ENCODE peak calls at places on chromosome 2, in five cellular contexts. G is AG04450; A is stimulated activated naive CD8-positive, alpha-beta T cell treated with anti-CD3 and anti-CD28 coated beads, Interleukin-15, amount 100 ng/mL, for 72 hours; R is T-helper 1 cell; K is stimulated activated CD8-positive, alpha-beta memory T cell treated with anti-CD3 and anti-CD28 coated beads, Interleukin-7, amount 100 ng/mL, for 48 hours. Y is an unnamed sample.

GRCh38 chr2:84299211-84299775 is 159.8 kb downstream of the SUCLG1 start:
- DNase-seq in G (no peak), A (no peak), R (no peak), K (no peak), Y (no peak)

GRCh38 chr2:86788881-86789686 is 1.6 kb downstream of the CD8A start:
- DNase-seq in G (no peak), A (peak; percentile 52), R (no peak), K (no peak), Y (peak; percentile 60)

GRCh38 chr2:109270758-109271305 is 141.8 kb downstream of the SH3RF3 start:
- DNase-seq in G (no peak), A (no peak), R (no peak), K (no peak), Y (no peak)

GRCh38 chr2:229132236-229132635 is 138.9 kb downstream of the PID1 start:
- DNase-seq in G (no peak), A (no peak), R (no peak), K (no peak), Y (no peak)

GRCh38 chr2:67886423-67886822 is 176.4 kb downstream of the C1D start:
- DNase-seq in G (no peak), A (no peak), R (no peak), K (no peak), Y (no peak)

GRCh38 chr2:28435796-28436425 is 43.3 kb downstream of the FOSL2 start:
- DNase-seq in G (no peak), A (no peak), R (no peak), K (no peak), Y (no peak)

GRCh38 chr2:97969466-97970067 is 26.2 kb downstream of the TMEM131 start:
- DNase-seq in G (no peak), A (no peak), R (no peak), K (no peak), Y (no peak)

GRCh38 chr2:176109955-176110345 is 2.9 kb downstream of the HOXD11 start:
- DNase-seq in G (no peak), A (no peak), R (no peak), K (no peak), Y (no peak)

GRCh38 chr2:17879913-17880274 is 1.4 kb downstream of the KCNS3 start:
- DNase-seq in G (no peak), A (no peak), R (no peak), K (no peak), Y (no peak)